ENCODE peak calls at places on chromosomes 2 and 18, in ten cellular contexts. One of them, this sample, is unnamed.
A peak's percentile ranks its signal among the peaks of the same experiment; 100 is the strongest.

GRCh38 chr2:218360453-218360852 is 3.8 kb downstream of the CATIP start:
- DNase-seq in B cell: no peak
- DNase-seq in sigmoid colon: no peak
- DNase-seq in WTC11: no peak
- DNase-seq in SK-N-SH: no peak
- DNase-seq in kidney: no peak
- DNase-seq in HCT116: no peak
- DNase-seq in tibial artery: no peak
- DNase-seq in progenitor cell of endocrine pancreas: no peak
- DNase-seq in upper lobe of right lung: peak; percentile 78
- DNase-seq in this sample: no peak

GRCh38 chr2:228318218-228318617 is 136.7 kb upstream of the SPHKAP start:
- DNase-seq in HCT116: peak; percentile 27
- DNase-seq in SK-N-SH: peak; percentile 5
- DNase-seq in progenitor cell of endocrine pancreas: peak; percentile 15
- DNase-seq in B cell: no peak
- DNase-seq in kidney: no peak
- DNase-seq in WTC11: peak; percentile 66
- DNase-seq in tibial artery: no peak
- DNase-seq in sigmoid colon: no peak
- DNase-seq in upper lobe of right lung: no peak
- DNase-seq in this sample: no peak

GRCh38 chr18:13530879-13531387 is 195.4 kb downstream of the FAM210A start:
- DNase-seq in HCT116: peak; percentile 4
- DNase-seq in upper lobe of right lung: no peak
- DNase-seq in tibial artery: peak; percentile 90
- DNase-seq in sigmoid colon: peak; percentile 88
- DNase-seq in B cell: no peak
- DNase-seq in kidney: no peak
- DNase-seq in progenitor cell of endocrine pancreas: no peak
- DNase-seq in WTC11: peak; percentile 49
- DNase-seq in SK-N-SH: peak; percentile 43
- DNase-seq in this sample: no peak

GRCh38 chr2:20957745-20958144 is 86.1 kb downstream of the APOB start:
- DNase-seq in sigmoid colon: no peak
- DNase-seq in progenitor cell of endocrine pancreas: no peak
- DNase-seq in upper lobe of right lung: no peak
- DNase-seq in WTC11: no peak
- DNase-seq in kidney: no peak
- DNase-seq in HCT116: no peak
- DNase-seq in B cell: no peak
- DNase-seq in SK-N-SH: no peak
- DNase-seq in tibial artery: no peak
- DNase-seq in this sample: no peak

GRCh38 chr2:105287692-105288091 is 41.8 kb downstream of the TGFBRAP1 start:
- DNase-seq in upper lobe of right lung: no peak
- DNase-seq in B cell: peak; percentile 33
- DNase-seq in HCT116: peak; percentile 16
- DNase-seq in WTC11: peak; percentile 58
- DNase-seq in kidney: no peak
- DNase-seq in progenitor cell of endocrine pancreas: no peak
- DNase-seq in sigmoid colon: no peak
- DNase-seq in tibial artery: no peak
- DNase-seq in SK-N-SH: peak; percentile 33
- DNase-seq in this sample: no peak

GRCh38 chr2:177029501-177029900 is 183.1 kb upstream of the HNRNPA3 start:
- DNase-seq in HCT116: peak; percentile 32
- DNase-seq in SK-N-SH: no peak
- DNase-seq in upper lobe of right lung: no peak
- DNase-seq in progenitor cell of endocrine pancreas: no peak
- DNase-seq in kidney: no peak
- DNase-seq in tibial artery: no peak
- DNase-seq in WTC11: peak; percentile 36
- DNase-seq in sigmoid colon: no peak
- DNase-seq in B cell: no peak
- DNase-seq in this sample: no peak

GRCh38 chr2:237178396-237178795 is 92.7 kb downstream of the COPS8 start:
- DNase-seq in SK-N-SH: no peak
- DNase-seq in tibial artery: no peak
- DNase-seq in WTC11: no peak
- DNase-seq in kidney: no peak
- DNase-seq in HCT116: no peak
- DNase-seq in upper lobe of right lung: no peak
- DNase-seq in B cell: no peak
- DNase-seq in sigmoid colon: no peak
- DNase-seq in progenitor cell of endocrine pancreas: no peak
- DNase-seq in this sample: no peak

GRCh38 chr2:69143726-69144360 is 130.9 kb downstream of the ANTXR1 start:
- DNase-seq in B cell: no peak
- DNase-seq in sigmoid colon: no peak
- DNase-seq in tibial artery: no peak
- DNase-seq in kidney: no peak
- DNase-seq in upper lobe of right lung: no peak
- DNase-seq in progenitor cell of endocrine pancreas: no peak
- DNase-seq in SK-N-SH: no peak
- DNase-seq in WTC11: no peak
- DNase-seq in HCT116: no peak
- DNase-seq in this sample: no peak

GRCh38 chr2:157443795-157444642 is at the start of gene CYTIP:
- DNase-seq in kidney: no peak
- DNase-seq in B cell: peak; percentile 79
- DNase-seq in sigmoid colon: no peak
- DNase-seq in HCT116: no peak
- DNase-seq in progenitor cell of endocrine pancreas: no peak
- DNase-seq in SK-N-SH: no peak
- DNase-seq in tibial artery: no peak
- DNase-seq in upper lobe of right lung: peak; percentile 61
- DNase-seq in WTC11: no peak
- DNase-seq in this sample: no peak

DNA sequence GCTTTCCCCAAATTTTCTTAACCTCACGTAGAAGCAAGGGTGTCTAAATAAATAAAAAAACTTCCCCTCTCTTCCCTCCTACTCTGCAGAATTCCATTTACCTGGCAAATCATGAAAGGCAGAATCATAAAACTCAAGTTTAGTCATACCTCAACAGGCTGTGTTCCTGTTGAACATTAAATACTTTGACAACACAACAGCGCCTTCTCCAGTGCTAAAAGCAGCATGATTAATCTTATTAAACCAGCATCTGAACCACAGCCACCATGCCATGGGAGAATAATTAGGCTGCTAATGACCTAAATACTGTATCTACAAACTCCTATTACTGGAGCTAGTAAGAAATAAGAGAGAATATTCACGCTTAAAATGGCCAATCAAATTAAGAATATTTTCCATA is 68.1 kb downstream of the CDH2 start:
- DNase-seq in tibial artery: no peak
- DNase-seq in progenitor cell of endocrine pancreas: no peak
- DNase-seq in B cell: no peak
- DNase-seq in SK-N-SH: no peak
- DNase-seq in sigmoid colon: no peak
- DNase-seq in upper lobe of right lung: no peak
- DNase-seq in kidney: no peak
- DNase-seq in WTC11: no peak
- DNase-seq in HCT116: no peak
- DNase-seq in this sample: no peak
- TF ChIP-seq CTCF in tibial artery: no peak
- TF ChIP-seq CTCF in progenitor cell of endocrine pancreas: no peak
- TF ChIP-seq CTCF in B cell: no peak
- TF ChIP-seq CTCF in SK-N-SH: peak; percentile 41
- TF ChIP-seq CTCF in sigmoid colon: no peak
- TF ChIP-seq CTCF in upper lobe of right lung: no peak
- TF ChIP-seq CTCF in kidney: peak; percentile 24
- TF ChIP-seq CTCF in WTC11: no peak
- TF ChIP-seq CTCF in HCT116: no peak
- TF ChIP-seq CTCF in this sample: no peak

GRCh38 chr2:120949027-120949956 is 213.6 kb downstream of the GLI2 start:
- DNase-seq in WTC11: no peak
- DNase-seq in B cell: no peak
- DNase-seq in kidney: no peak
- DNase-seq in progenitor cell of endocrine pancreas: no peak
- DNase-seq in sigmoid colon: no peak
- DNase-seq in tibial artery: no peak
- DNase-seq in HCT116: no peak
- DNase-seq in SK-N-SH: peak; percentile 59
- DNase-seq in upper lobe of right lung: no peak
- DNase-seq in this sample: no peak
- TF ChIP-seq CTCF in WTC11: no peak
- TF ChIP-seq CTCF in B cell: no peak
- TF ChIP-seq CTCF in kidney: no peak
- TF ChIP-seq CTCF in progenitor cell of endocrine pancreas: peak; percentile 33
- TF ChIP-seq CTCF in sigmoid colon: no peak
- TF ChIP-seq CTCF in tibial artery: no peak
- TF ChIP-seq CTCF in HCT116: peak; percentile 67
- TF ChIP-seq CTCF in SK-N-SH: peak; percentile 41
- TF ChIP-seq CTCF in upper lobe of right lung: no peak
- TF ChIP-seq CTCF in this sample: peak; percentile 39

GRCh38 chr2:207142461-207142860 is 23.3 kb downstream of the KLF7 start:
- DNase-seq in sigmoid colon: no peak
- DNase-seq in progenitor cell of endocrine pancreas: no peak
- DNase-seq in HCT116: no peak
- DNase-seq in WTC11: no peak
- DNase-seq in tibial artery: no peak
- DNase-seq in SK-N-SH: no peak
- DNase-seq in upper lobe of right lung: no peak
- DNase-seq in B cell: peak; percentile 54
- DNase-seq in kidney: no peak
- DNase-seq in this sample: no peak
- TF ChIP-seq CTCF in sigmoid colon: no peak
- TF ChIP-seq CTCF in progenitor cell of endocrine pancreas: no peak
- TF ChIP-seq CTCF in HCT116: no peak
- TF ChIP-seq CTCF in WTC11: no peak
- TF ChIP-seq CTCF in tibial artery: no peak
- TF ChIP-seq CTCF in SK-N-SH: peak; percentile 25
- TF ChIP-seq CTCF in upper lobe of right lung: no peak
- TF ChIP-seq CTCF in B cell: peak; percentile 23
- TF ChIP-seq CTCF in kidney: no peak
- TF ChIP-seq CTCF in this sample: no peak

DNA sequence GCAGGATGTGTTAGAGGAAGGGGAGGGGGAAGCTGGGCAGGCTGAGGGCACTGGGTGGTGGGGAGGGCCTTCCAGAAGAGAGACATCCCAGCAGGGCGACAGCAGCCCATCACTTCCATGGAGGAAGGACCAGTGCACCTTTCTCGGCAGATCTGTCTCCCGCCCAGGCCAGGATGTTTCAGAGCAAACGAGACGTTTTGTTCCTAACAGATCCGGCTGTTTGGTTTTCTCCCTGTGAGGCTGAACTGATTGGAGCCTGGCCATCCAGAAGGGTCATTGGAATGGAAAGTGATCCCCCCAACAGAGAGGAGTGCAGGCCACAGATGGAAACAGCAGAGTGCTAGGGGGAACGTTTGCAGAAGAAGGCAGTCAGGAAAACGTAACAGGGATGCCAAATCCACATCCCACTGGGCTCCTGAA is 127.0 kb downstream of the SEPTIN10 start:
- DNase-seq in SK-N-SH: no peak
- DNase-seq in B cell: no peak
- DNase-seq in tibial artery: no peak
- DNase-seq in upper lobe of right lung: no peak
- DNase-seq in kidney: peak; percentile 42
- DNase-seq in HCT116: no peak
- DNase-seq in WTC11: no peak
- DNase-seq in sigmoid colon: no peak
- DNase-seq in progenitor cell of endocrine pancreas: no peak
- DNase-seq in this sample: no peak
- TF ChIP-seq CTCF in SK-N-SH: no peak
- TF ChIP-seq CTCF in B cell: no peak
- TF ChIP-seq CTCF in tibial artery: no peak
- TF ChIP-seq CTCF in upper lobe of right lung: no peak
- TF ChIP-seq CTCF in kidney: no peak
- TF ChIP-seq CTCF in HCT116: no peak
- TF ChIP-seq CTCF in WTC11: no peak
- TF ChIP-seq CTCF in sigmoid colon: no peak
- TF ChIP-seq CTCF in progenitor cell of endocrine pancreas: no peak
- TF ChIP-seq CTCF in this sample: no peak

DNA sequence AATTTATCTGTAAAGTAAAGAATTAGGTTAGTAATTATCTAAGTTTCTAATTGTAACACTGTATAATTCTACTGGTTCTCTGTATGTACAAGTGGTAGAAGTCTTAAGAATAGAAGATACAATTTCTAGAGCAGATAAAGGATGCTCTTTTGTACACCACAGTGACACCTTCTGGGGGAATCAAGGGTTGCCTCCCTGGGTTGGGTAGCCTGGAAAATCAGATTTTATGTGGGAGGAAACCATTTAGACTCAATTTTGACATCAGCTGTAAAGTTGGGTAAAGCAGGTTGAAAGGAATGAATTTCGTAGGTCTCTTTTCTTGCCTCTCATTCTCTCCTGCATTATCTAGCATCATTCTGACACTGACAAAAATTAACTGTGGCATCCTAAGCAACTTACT is 354.8 kb downstream of the DCC start:
- DNase-seq in upper lobe of right lung: no peak
- DNase-seq in WTC11: peak; percentile 31
- DNase-seq in SK-N-SH: peak; percentile 21
- DNase-seq in tibial artery: no peak
- DNase-seq in HCT116: no peak
- DNase-seq in progenitor cell of endocrine pancreas: no peak
- DNase-seq in kidney: no peak
- DNase-seq in sigmoid colon: no peak
- DNase-seq in B cell: no peak
- DNase-seq in this sample: no peak
- TF ChIP-seq CTCF in upper lobe of right lung: peak; percentile 19
- TF ChIP-seq CTCF in WTC11: peak; percentile 36
- TF ChIP-seq CTCF in SK-N-SH: peak; percentile 55
- TF ChIP-seq CTCF in tibial artery: no peak
- TF ChIP-seq CTCF in HCT116: no peak
- TF ChIP-seq CTCF in progenitor cell of endocrine pancreas: peak; percentile 54
- TF ChIP-seq CTCF in kidney: peak; percentile 23
- TF ChIP-seq CTCF in sigmoid colon: no peak
- TF ChIP-seq CTCF in B cell: peak; percentile 15
- TF ChIP-seq CTCF in this sample: peak; percentile 79

GRCh38 chr2:118459425-118459824 is 371.2 kb downstream of the INSIG2 start:
- DNase-seq in kidney: no peak
- DNase-seq in B cell: no peak
- DNase-seq in SK-N-SH: no peak
- DNase-seq in tibial artery: no peak
- DNase-seq in upper lobe of right lung: no peak
- DNase-seq in WTC11: no peak
- DNase-seq in HCT116: no peak
- DNase-seq in progenitor cell of endocrine pancreas: no peak
- DNase-seq in sigmoid colon: no peak
- DNase-seq in this sample: no peak
- TF ChIP-seq CTCF in kidney: no peak
- TF ChIP-seq CTCF in B cell: no peak
- TF ChIP-seq CTCF in SK-N-SH: peak; percentile 20
- TF ChIP-seq CTCF in tibial artery: no peak
- TF ChIP-seq CTCF in upper lobe of right lung: no peak
- TF ChIP-seq CTCF in WTC11: no peak
- TF ChIP-seq CTCF in HCT116: no peak
- TF ChIP-seq CTCF in progenitor cell of endocrine pancreas: no peak
- TF ChIP-seq CTCF in sigmoid colon: no peak
- TF ChIP-seq CTCF in this sample: no peak

DNA sequence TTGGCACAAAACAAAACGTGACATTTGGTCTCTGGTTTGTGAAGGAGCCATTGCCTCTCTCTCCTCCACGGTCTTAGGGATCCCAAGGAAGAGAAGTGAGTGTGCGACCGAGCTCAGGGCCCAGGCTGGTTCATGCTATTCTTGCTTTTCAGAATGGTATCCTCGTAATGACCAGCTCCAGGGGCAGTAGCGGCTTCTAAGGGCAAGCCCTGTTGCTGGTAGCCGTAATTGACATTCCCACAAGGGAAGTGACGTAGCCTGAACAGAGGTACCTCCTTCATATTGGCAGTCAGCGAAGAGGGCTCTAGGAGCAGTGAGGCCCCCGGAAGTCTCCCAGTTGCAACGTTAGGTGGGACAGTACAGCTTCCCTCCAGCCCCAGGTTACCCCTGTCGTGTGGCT is 77.9 kb downstream of the CLIP4 start:
- DNase-seq in tibial artery: no peak
- DNase-seq in B cell: no peak
- DNase-seq in WTC11: no peak
- DNase-seq in sigmoid colon: no peak
- DNase-seq in kidney: no peak
- DNase-seq in SK-N-SH: no peak
- DNase-seq in progenitor cell of endocrine pancreas: no peak
- DNase-seq in HCT116: no peak
- DNase-seq in upper lobe of right lung: no peak
- DNase-seq in this sample: no peak
- TF ChIP-seq CTCF in tibial artery: no peak
- TF ChIP-seq CTCF in B cell: no peak
- TF ChIP-seq CTCF in WTC11: no peak
- TF ChIP-seq CTCF in sigmoid colon: no peak
- TF ChIP-seq CTCF in kidney: no peak
- TF ChIP-seq CTCF in SK-N-SH: no peak
- TF ChIP-seq CTCF in progenitor cell of endocrine pancreas: no peak
- TF ChIP-seq CTCF in HCT116: no peak
- TF ChIP-seq CTCF in upper lobe of right lung: no peak
- TF ChIP-seq CTCF in this sample: no peak

This sample was measured in type B pancreatic cell.